ENCODE peak calls at places on chromosomes 4 and X, in eight cellular contexts. G, K, D, Q, F, Y, P and N are unnamed samples.

GRCh38 chr4:1711055-1711905 is 839 bp downstream of the SLBP start:
- DNase-seq in G (peak), K (peak), D (no peak), Q (no peak), F (peak), Y (peak), P (peak), N (no peak)

GRCh38 chr4:102869569-102870227 is 906 bp downstream of the CISD2 start:
- DNase-seq in G (no peak), K (no peak), D (no peak), Q (no peak), F (peak), Y (peak), P (no peak), N (no peak)

GRCh38 chrX:4682637-4683036 is 969.2 kb upstream of the PRKX start:
- DNase-seq in G (no peak), K (no peak), D (no peak), Q (no peak), F (no peak), Y (no peak), P (no peak), N (no peak)

GRCh38 chrX:10014462-10015373 is 47.6 kb downstream of the CLDN34 start:
- DNase-seq in G (peak), K (peak), D (peak), Q (peak), F (peak), Y (peak), P (peak), N (peak)

GRCh38 chr4:55733874-55734437 is 85.6 kb upstream of the EXOC1L start:
- DNase-seq in G (no peak), K (peak), D (no peak), Q (no peak), F (no peak), Y (peak), P (peak), N (peak)

GRCh38 chrX:103329991-103330390 is at the start of gene TCEAL7:
- DNase-seq in G (peak), K (peak), D (no peak), Q (no peak), F (peak), Y (peak), P (no peak), N (peak)

GRCh38 chrX:151713859-151714258 is 2.0 kb upstream of the FATE1 start:
- DNase-seq in G (peak), K (no peak), D (peak), Q (no peak), F (peak), Y (no peak), P (peak), N (no peak)

GRCh38 chrX:13732246-13733067 is 2.0 kb downstream of the TRAPPC2 start:
- DNase-seq in G (no peak), K (peak), D (no peak), Q (no peak), F (no peak), Y (no peak), P (no peak), N (no peak)

GRCh38 chr4:101989551-101989950 is 199.0 kb downstream of the BANK1 start:
- DNase-seq in G (no peak), K (no peak), D (no peak), Q (no peak), F (no peak), Y (no peak), P (no peak), N (no peak)

GRCh38 chrX:113274345-113274744 is 433.7 kb upstream of the AMOT start:
- DNase-seq in G (peak), K (no peak), D (no peak), Q (no peak), F (no peak), Y (no peak), P (no peak), N (no peak)

GRCh38 chr4:17327587-17327986 is 184.3 kb downstream of the QDPR start:
- DNase-seq in G (no peak), K (peak), D (no peak), Q (no peak), F (no peak), Y (peak), P (no peak), N (no peak)

GRCh38 chr4:126890383-126890782 is 742.4 kb upstream of the INTU start:
- DNase-seq in G (no peak), K (no peak), D (no peak), Q (no peak), F (no peak), Y (peak), P (no peak), N (no peak)

GRCh38 chrX:48466696-48467095 is 3.4 kb downstream of the SLC38A5 start:
- DNase-seq in G (peak), K (no peak), D (no peak), Q (no peak), F (peak), Y (no peak), P (no peak), N (no peak)

GRCh38 chr4:147550626-147551250 is 66.5 kb upstream of the TMEM184C start:
- DNase-seq in G (no peak), K (peak), D (no peak), Q (peak), F (no peak), Y (peak), P (peak), N (no peak)

GRCh38 chr4:122832732-122833131 is 6.1 kb downstream of the FGF2 start:
- DNase-seq in G (no peak), K (peak), D (no peak), Q (no peak), F (no peak), Y (peak), P (no peak), N (no peak)

GRCh38 chr4:128354205-128354821 is 66.7 kb upstream of the PGRMC2 start:
- DNase-seq in G (no peak), K (peak), D (no peak), Q (peak), F (peak), Y (peak), P (peak), N (peak)

GRCh38 chr4:174134361-174134760 is 149.1 kb downstream of the FBXO8 start:
- DNase-seq in G (no peak), K (no peak), D (no peak), Q (no peak), F (no peak), Y (no peak), P (no peak), N (no peak)

GRCh38 chr4:57051100-57051499 is 59.1 kb downstream of the IGFBP7 start:
- DNase-seq in G (no peak), K (no peak), D (no peak), Q (no peak), F (no peak), Y (peak), P (no peak), N (no peak)

GRCh38 chr4:158995040-158995439 is 107.8 kb upstream of the RAPGEF2 start:
- DNase-seq in G (no peak), K (no peak), D (no peak), Q (no peak), F (no peak), Y (no peak), P (no peak), N (no peak)

GRCh38 chrX:31423575-31424284 is 351.9 kb upstream of the FTHL17 start:
- DNase-seq in G (peak), K (peak), D (no peak), Q (peak), F (peak), Y (peak), P (peak), N (peak)
- TF ChIP-seq CTCF in G (peak), K (peak), D (peak), Q (peak), F (peak), Y (peak), P (peak), N (peak)

GRCh38 chrX:101362757-101363156 is 14.2 kb upstream of the TIMM8A start:
- DNase-seq in G (no peak), K (no peak), D (no peak), Q (no peak), F (no peak), Y (no peak), P (no peak), N (no peak)

GRCh38 chrX:101359966-101360365 is 11.4 kb upstream of the TIMM8A start:
- DNase-seq in G (no peak), K (no peak), D (no peak), Q (no peak), F (no peak), Y (peak), P (peak), N (no peak)

GRCh38 chrX:101362116-101362515 is 13.6 kb upstream of the TIMM8A start:
- DNase-seq in G (no peak), K (no peak), D (no peak), Q (no peak), F (no peak), Y (no peak), P (no peak), N (no peak)

GRCh38 chrX:101357166-101357795 is 8.7 kb upstream of the TIMM8A start:
- DNase-seq in G (no peak), K (no peak), D (no peak), Q (no peak), F (peak), Y (peak), P (no peak), N (no peak)
- TF ChIP-seq CTCF in G (peak), K (no peak), D (peak), Q (peak), F (no peak), Y (peak), P (peak), N (no peak)

GRCh38 chr4:188821500-188821899 is 682.3 kb downstream of the TRIML1 start:
- DNase-seq in G (no peak), K (no peak), D (no peak), Q (no peak), F (peak), Y (no peak), P (no peak), N (no peak)
- TF ChIP-seq CTCF in G (peak), K (no peak), D (no peak), Q (no peak), F (peak), Y (no peak), P (no peak), N (no peak)

GRCh38 chr4:155170569-155170968 is 37.9 kb upstream of the NPY2R start:
- DNase-seq in G (no peak), K (no peak), D (no peak), Q (no peak), F (no peak), Y (no peak), P (no peak), N (no peak)
- TF ChIP-seq CTCF in G (no peak), K (no peak), D (no peak), Q (no peak), F (peak), Y (no peak), P (no peak), N (no peak)

DNA sequence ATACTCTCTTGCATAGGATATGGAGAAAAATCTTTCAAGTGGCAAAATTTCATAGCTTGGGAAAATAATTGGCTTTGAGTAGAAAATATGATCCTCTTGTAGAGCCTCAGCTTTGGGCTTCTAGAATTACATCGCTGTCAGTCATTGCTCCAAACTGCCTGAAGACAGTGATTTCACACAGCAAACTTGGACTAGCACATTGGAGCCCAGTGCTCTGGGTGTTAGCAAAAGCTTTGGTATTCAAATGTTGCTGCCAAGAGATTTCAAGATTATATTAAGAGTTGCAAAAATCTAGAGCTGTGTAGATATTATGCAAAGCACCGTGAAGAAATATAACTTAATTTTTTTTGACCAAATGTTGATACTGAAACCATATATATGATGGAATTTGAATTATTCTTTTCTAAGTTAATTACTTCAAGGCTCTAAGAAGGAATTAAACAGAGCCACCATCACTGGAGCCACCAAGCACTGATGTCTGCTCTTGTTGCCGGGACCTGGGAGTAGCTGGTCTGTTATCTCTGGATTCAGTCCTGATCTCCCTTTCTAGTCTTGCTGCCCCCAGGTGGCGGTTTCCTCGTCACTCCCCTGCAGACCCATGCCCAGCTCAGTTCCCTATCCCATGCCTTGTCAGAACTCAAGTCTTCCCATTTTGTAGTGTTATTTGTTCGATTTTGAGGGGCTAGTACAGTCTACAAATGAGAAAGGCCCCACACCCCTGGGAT is 260.7 kb upstream of the SFRP2 start:
- DNase-seq in G (peak), K (peak), D (peak), Q (peak), F (peak), Y (no peak), P (peak), N (no peak)
- TF ChIP-seq CTCF in G (peak), K (no peak), D (peak), Q (peak), F (peak), Y (no peak), P (no peak), N (no peak)